ENCODE peak calls at places on chromosomes 16 and 17, in seven cellular contexts. W is Peyer's patch, Y is stomach, G is choroid plexus epithelial cell, F is kidney epithelial cell, Q is Panc1, A is cardiac muscle cell. E is an unnamed sample.

GRCh38 chr16:63745456-63745855 is 1376.4 kb downstream of the CDH11 start:
- DNase-seq in F (no peak), Q (no peak), A (peak), G (peak), Y (no peak), W (no peak), E (no peak)

GRCh38 chr17:57203076-57203475 is 53.2 kb upstream of the MSI2 start:
- DNase-seq in G (no peak), Y (no peak), Q (no peak), W (no peak), F (no peak), A (no peak), E (no peak)

GRCh38 chr17:14340968-14341412 is 40.1 kb downstream of the HS3ST3B1 start:
- DNase-seq in Y (no peak), F (no peak), A (no peak), Q (no peak), G (no peak), W (no peak), E (no peak)

GRCh38 chr17:76643553-76644148 is at the start of gene ST6GALNAC1:
- DNase-seq in W (no peak), Q (no peak), A (peak), F (no peak), Y (peak), G (no peak), E (no peak)

GRCh38 chr17:17750881-17751280 is 69.6 kb downstream of the RAI1 start:
- DNase-seq in W (peak), A (no peak), F (no peak), Y (no peak), G (no peak), Q (no peak), E (no peak)

GRCh38 chr17:49022391-49022941 is 25.3 kb downstream of the IGF2BP1 start:
- DNase-seq in F (no peak), A (peak), Q (no peak), G (peak), Y (no peak), W (no peak), E (no peak)

GRCh38 chr16:86761117-86761971 is 183.0 kb downstream of the FOXL1 start:
- DNase-seq in A (peak), F (no peak), Q (peak), Y (peak), G (peak), W (no peak), E (no peak)

GRCh38 chr16:4370570-4371480 is 823 bp upstream of the VASN start:
- DNase-seq in W (peak), A (peak), Q (no peak), G (peak), Y (no peak), F (no peak), E (peak)

GRCh38 chr17:57935833-57936807 is 19.1 kb downstream of the CUEDC1 start:
- DNase-seq in Y (no peak), F (no peak), G (no peak), W (no peak), A (peak), Q (no peak), E (no peak)

GRCh38 chr16:23145608-23146007 is 3.6 kb downstream of the USP31 start:
- DNase-seq in F (peak), A (peak), G (peak), W (no peak), Q (no peak), Y (no peak), E (no peak)

GRCh38 chr16:50555892-50556673 is 7.9 kb downstream of the NKD1 start:
- DNase-seq in A (no peak), Q (no peak), G (no peak), W (no peak), Y (no peak), F (no peak), E (no peak)

GRCh38 chr17:37608369-37609169 is 649 bp downstream of the SYNRG start:
- DNase-seq in Q (no peak), F (no peak), Y (peak), W (peak), A (peak), G (peak), E (no peak)

GRCh38 chr17:21282231-21282630 is 2.3 kb upstream of the MAP2K3 start:
- DNase-seq in G (peak), Y (no peak), W (no peak), Q (peak), A (peak), F (peak), E (peak)

GRCh38 chr16:53726625-53727024 is 22.7 kb downstream of the FTO start:
- DNase-seq in A (no peak), G (no peak), Y (no peak), F (peak), W (no peak), Q (no peak), E (no peak)

GRCh38 chr17:31571124-31571892 is 179.8 kb downstream of the RAB11FIP4 start:
- DNase-seq in Q (no peak), Y (peak), W (no peak), F (no peak), G (peak), A (peak), E (no peak)

GRCh38 chr16:4734730-4735575 is 616 bp downstream of the DNAAF8 start:
- DNase-seq in A (peak), G (peak), Y (peak), Q (peak), W (peak), F (no peak), E (peak)

GRCh38 chr17:81418710-81419332 is 23.6 kb downstream of the BAHCC1 start:
- DNase-seq in Q (no peak), G (peak), Y (no peak), A (no peak), W (no peak), F (no peak), E (no peak)

GRCh38 chr16:15547768-15548096 is 95.2 kb downstream of the MARF1 start:
- DNase-seq in Y (no peak), A (no peak), G (no peak), F (no peak), W (no peak), Q (no peak), E (no peak)

GRCh38 chr16:85225721-85226120 is 113.4 kb upstream of the CIBAR2 start:
- DNase-seq in F (no peak), Y (no peak), A (no peak), Q (no peak), G (no peak), W (no peak), E (no peak)

GRCh38 chr17:48520631-48521045 is 10.2 kb downstream of the HOXB1 start:
- DNase-seq in W (no peak), F (no peak), Q (no peak), G (no peak), Y (no peak), A (no peak), E (no peak)

GRCh38 chr16:51034481-51035109 is 116.5 kb downstream of the SALL1 start:
- DNase-seq in G (no peak), Q (no peak), A (no peak), F (no peak), W (no peak), Y (no peak), E (no peak)

GRCh38 chr17:21125862-21126261 is 902 bp upstream of the DHRS7B start:
- DNase-seq in Q (no peak), G (no peak), Y (no peak), W (peak), A (no peak), F (no peak), E (no peak)

GRCh38 chr17:53472586-53472985 is 350.1 kb upstream of the KIF2B start:
- DNase-seq in W (no peak), Q (no peak), Y (no peak), F (no peak), A (peak), G (no peak), E (no peak)

GRCh38 chr16:56617212-56618085 is 8.1 kb upstream of the MT1E start:
- DNase-seq in A (peak), Q (no peak), G (peak), Y (peak), W (no peak), F (no peak), E (no peak)
- H3K4me3 ChIP-seq in A (no peak), Q (peak), G (peak), Y (peak), W (peak), F (peak), E (peak)

DNA sequence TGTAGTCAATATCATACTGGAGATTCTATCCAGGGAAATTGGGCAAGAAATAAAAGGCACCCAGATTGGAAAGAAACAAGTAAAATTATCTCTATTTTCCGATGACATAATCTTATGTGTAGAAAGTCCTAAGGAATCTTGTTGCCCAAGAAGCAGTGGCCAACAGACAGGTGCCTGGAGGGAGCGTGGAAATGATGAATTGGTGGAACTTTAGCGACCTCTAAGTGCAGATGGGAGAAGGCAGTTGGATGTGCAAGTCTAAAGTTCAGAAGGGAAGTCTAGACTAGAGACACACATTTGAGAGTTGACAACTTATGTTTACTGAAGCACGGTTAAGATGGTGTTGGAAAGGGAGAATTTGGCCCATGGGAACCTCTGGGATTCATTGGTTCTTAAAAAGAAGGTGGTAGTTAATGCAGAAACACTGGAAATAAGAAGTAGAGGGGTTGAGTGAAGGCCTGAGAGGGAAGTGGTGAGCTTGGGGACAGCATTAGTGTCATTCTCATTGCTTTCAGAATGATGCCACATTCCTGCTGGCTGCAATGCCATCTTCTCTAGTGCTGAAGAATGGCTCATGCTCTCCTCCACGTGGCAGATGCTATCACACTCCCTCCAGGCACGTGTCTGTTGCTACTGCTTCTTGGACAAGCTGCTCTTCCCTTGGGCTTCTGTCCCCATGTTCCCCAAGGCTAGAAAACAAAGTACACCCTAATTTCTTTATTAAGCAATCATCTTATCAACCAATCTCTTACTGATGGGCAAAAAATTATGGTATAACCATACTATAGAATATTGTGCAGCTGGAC is 24.0 kb downstream of the TAT start:
- DNase-seq in Q (no peak), Y (no peak), F (no peak), W (no peak), A (no peak), G (no peak), E (no peak)
- TF ChIP-seq CTCF in Q (peak), Y (no peak), F (no peak), W (peak), A (peak), G (peak), E (no peak)

DNA sequence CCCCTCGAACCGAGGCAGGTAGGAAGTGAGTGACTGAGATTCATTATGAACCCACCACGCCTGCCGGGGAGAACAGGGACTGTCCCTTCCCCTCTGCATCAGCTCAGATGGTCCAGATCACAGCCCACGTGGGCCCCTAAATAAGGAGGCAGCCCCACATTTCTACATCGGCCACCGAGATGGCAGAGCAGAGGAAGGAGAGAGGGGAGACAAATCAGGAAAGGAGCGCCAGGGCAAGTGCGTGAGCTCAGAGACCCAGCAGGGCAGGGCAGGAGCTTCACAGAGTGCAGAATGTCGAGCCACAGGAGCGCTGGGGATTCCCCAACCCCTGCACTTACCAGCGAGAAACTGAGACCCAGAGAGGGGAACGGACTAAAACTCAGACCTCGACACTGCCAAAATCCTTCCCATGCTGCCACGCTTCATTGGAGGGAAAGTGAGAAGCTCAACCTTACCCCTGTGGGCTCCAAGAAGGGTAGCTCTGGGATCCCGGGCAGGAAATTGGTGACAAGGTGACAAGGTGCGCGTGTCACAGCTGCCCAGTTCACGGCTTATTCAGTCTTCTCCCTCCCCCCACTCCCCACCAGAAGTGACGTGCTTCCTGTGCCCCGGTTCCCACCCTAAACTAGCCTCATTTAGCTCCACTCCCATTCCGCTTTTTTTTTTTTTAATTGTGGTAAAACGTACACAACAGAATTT is at the start of gene ICAM2:
- DNase-seq in W (peak), Y (peak), F (no peak), A (no peak), Q (no peak), G (no peak), E (no peak)
- H3K4me3 ChIP-seq in W (peak), Y (peak), F (peak), A (no peak), Q (no peak), G (no peak), E (no peak)

GRCh38 chr17:16304832-16305231 is 48.4 kb downstream of the CENPV start:
- DNase-seq in Q (peak), A (peak), W (no peak), Y (no peak), F (no peak), G (peak), E (no peak)
- TF ChIP-seq CTCF in Q (peak), A (peak), W (no peak), Y (no peak), F (peak), G (peak), E (peak)

DNA sequence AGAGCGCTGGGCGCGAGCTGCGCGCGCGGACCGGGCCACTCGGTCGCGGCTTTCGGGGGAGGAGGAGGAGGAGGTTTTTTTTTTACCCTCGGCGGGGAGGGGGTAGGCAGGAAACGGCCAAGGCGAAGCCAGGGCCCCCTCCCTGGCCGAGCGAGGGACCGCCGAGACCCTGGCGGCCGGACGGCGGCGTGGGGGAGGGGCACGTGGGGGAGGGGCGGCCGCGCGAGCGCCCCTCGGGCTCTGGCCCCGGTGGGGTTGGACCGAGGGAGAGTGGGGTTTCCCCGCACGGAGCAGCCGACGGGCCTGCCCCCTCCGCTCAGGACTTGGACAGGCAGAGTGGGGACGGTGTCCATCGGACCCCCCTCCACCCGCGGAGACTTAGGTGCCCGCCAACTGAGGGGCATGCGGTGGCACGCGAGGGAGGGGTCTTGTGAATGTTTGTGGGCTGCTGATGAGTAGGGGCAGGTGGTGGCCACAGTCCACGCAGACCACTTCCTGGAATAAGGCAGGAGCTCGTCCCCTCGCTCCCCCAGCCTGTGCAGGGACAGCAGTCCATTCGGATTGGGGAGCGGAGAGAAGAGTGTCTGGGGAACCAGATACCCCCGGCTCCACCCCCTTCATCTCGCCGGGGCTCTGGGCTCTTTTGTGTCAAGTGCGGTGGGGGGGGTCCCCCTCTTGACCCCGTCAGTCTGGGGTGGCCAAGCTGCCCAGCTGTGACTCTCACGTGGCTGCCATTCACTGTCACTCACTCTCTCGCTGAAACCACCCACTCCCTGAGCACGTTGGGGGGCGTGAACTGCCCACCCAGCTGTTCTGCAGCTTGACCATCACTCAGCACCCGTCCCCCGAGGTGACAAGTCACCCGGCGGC is 3.0 kb upstream of the CHD3 start:
- DNase-seq in F (no peak), Q (no peak), Y (peak), W (peak), G (peak), A (peak), E (no peak)
- H3K4me3 ChIP-seq in F (peak), Q (peak), Y (peak), W (peak), G (peak), A (peak), E (peak)

GRCh38 chr16:83200005-83200779 is 573.4 kb downstream of the CDH13 start:
- DNase-seq in A (peak), Y (no peak), Q (no peak), F (no peak), G (peak), W (no peak), E (no peak)
- TF ChIP-seq CTCF in A (peak), Y (no peak), Q (peak), F (no peak), G (peak), W (no peak), E (no peak)

DNA sequence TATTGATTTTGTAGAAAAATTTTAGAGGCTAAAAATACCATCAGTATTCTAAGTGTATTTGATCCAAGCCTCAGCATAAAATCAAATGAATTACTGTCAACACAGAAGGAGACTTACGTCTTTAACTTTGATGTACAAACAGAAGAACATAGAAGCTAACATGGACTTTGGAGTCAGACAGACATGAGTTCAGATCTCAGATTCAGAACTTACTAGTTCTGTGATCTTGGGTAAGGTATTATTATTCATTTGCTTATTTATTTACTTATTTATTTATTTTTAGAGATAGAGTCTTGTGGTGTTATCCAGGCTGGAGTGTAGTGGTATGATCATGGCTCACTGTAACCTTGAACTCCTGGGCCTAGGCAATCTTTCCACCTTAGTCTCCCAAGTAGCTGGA is 4.0 kb upstream of the SLFN12L start:
- DNase-seq in F (no peak), Q (no peak), W (no peak), Y (no peak), G (peak), A (no peak), E (no peak)
- H3K4me3 ChIP-seq in F (no peak), Q (no peak), W (peak), Y (peak), G (peak), A (no peak), E (no peak)

E was measured in AG09309.